ENCODE peak calls at places on chromosomes 16 and 17, in four cellular contexts. P, G, K and R are unnamed samples.

GRCh38 chr17:81064746-81065475 is 30.0 kb downstream of the BAIAP2 start:
- DNase-seq in P (no peak), K (no peak), G (no peak), R (no peak)

GRCh38 chr17:73592531-73592961 is 51.7 kb downstream of the SDK2 start:
- DNase-seq in G (no peak), K (peak), P (no peak), R (peak)

GRCh38 chr17:44267818-44268490 is at the start of gene SLC4A1:
- DNase-seq in P (no peak), G (no peak), K (no peak), R (no peak)

GRCh38 chr17:64984776-64985521 is 65.7 kb upstream of the LRRC37A3 start:
- DNase-seq in K (peak), P (no peak), G (no peak), R (peak)

GRCh38 chr17:4135489-4135888 is 7.3 kb downstream of the ZZEF1 start:
- DNase-seq in K (no peak), G (no peak), P (no peak), R (no peak)

GRCh38 chr17:40864661-40865380 is 2.2 kb downstream of the KRT12 start:
- DNase-seq in G (no peak), K (no peak), P (no peak), R (no peak)

GRCh38 chr16:21277045-21277926 is 804 bp downstream of the CRYM start:
- DNase-seq in P (no peak), K (no peak), G (no peak), R (peak)

GRCh38 chr16:47311738-47312505 is 148.9 kb downstream of the ITFG1 start:
- DNase-seq in K (no peak), P (no peak), G (peak), R (peak)

GRCh38 chr17:4610656-4611055 is 26.3 kb downstream of the SMTNL2 start:
- DNase-seq in K (no peak), P (no peak), G (no peak), R (no peak)

GRCh38 chr16:22092143-22092933 is at the start of gene VWA3A:
- DNase-seq in G (peak), P (no peak), K (no peak), R (no peak)

GRCh38 chr17:45782889-45783592 is 1.1 kb upstream of the CRHR1 start:
- DNase-seq in G (no peak), K (no peak), P (no peak), R (peak)

GRCh38 chr17:33099252-33099651 is 107.6 kb downstream of the SPACA3 start:
- DNase-seq in K (no peak), G (no peak), P (no peak), R (no peak)

GRCh38 chr16:67349172-67349571 is 22.6 kb downstream of the LRRC36 start:
- DNase-seq in P (no peak), G (peak), K (no peak), R (no peak)

GRCh38 chr17:9240659-9241370 is 219.5 kb downstream of the NTN1 start:
- DNase-seq in G (peak), K (no peak), P (peak), R (no peak)